ENCODE peak calls at places on chromosome 3, in seven cellular contexts. N is fibroblast of pulmonary artery, I is psoas muscle, O is NCI-H1092, R is OCI-LY7, D is astrocyte of the spinal cord, Z is kidney tubule cell. W is an unnamed sample.

GRCh38 chr3:46663611-46664135 is 29.8 kb downstream of the ALS2CL start:
- DNase-seq in N (peak), I (peak), O (peak), R (peak), D (no peak), Z (peak), W (peak)

GRCh38 chr3:135528638-135529037 is 436.9 kb upstream of the PPP2R3A start:
- DNase-seq in N (no peak), I (no peak), O (no peak), R (no peak), D (no peak), Z (peak), W (no peak)

GRCh38 chr3:17424137-17424536 is 318.3 kb downstream of the TBC1D5 start:
- DNase-seq in N (no peak), I (no peak), O (no peak), R (no peak), D (no peak), Z (no peak), W (no peak)

GRCh38 chr3:134365766-134366065 is 8.5 kb downstream of the AMOTL2 start:
- DNase-seq in N (no peak), I (no peak), O (no peak), R (no peak), D (no peak), Z (no peak), W (no peak)

GRCh38 chr3:101625879-101626278 is 51.1 kb downstream of the ZBTB11 start:
- DNase-seq in N (no peak), I (no peak), O (no peak), R (no peak), D (no peak), Z (no peak), W (no peak)

GRCh38 chr3:102570551-102570950 is 135.7 kb downstream of the ZPLD1 start:
- DNase-seq in N (no peak), I (no peak), O (no peak), R (no peak), D (no peak), Z (no peak), W (no peak)

GRCh38 chr3:192943384-192943783 is 25.7 kb upstream of the MB21D2 start:
- DNase-seq in N (peak), I (no peak), O (no peak), R (no peak), D (no peak), Z (no peak), W (no peak)

GRCh38 chr3:100045696-100046095 is 68.6 kb downstream of the FILIP1L start:
- DNase-seq in N (peak), I (peak), O (no peak), R (no peak), D (peak), Z (peak), W (no peak)

GRCh38 chr3:101898752-101899169 is 49.4 kb downstream of the NFKBIZ start:
- DNase-seq in N (no peak), I (no peak), O (no peak), R (peak), D (no peak), Z (no peak), W (peak)

GRCh38 chr3:13025090-13025489 is 48.1 kb downstream of the IQSEC1 start:
- DNase-seq in N (peak), I (peak), O (no peak), R (no peak), D (peak), Z (peak), W (no peak)

GRCh38 chr3:32448686-32449474 is 53.8 kb downstream of the CMTM6 start:
- DNase-seq in N (no peak), I (no peak), O (no peak), R (no peak), D (no peak), Z (no peak), W (no peak)

GRCh38 chr3:52176951-52177700 is 20.8 kb upstream of the ALAS1 start:
- DNase-seq in N (no peak), I (peak), O (no peak), R (no peak), D (no peak), Z (peak), W (no peak)

GRCh38 chr3:31409866-31410265 is 122.9 kb upstream of the STT3B start:
- DNase-seq in N (no peak), I (no peak), O (no peak), R (no peak), D (no peak), Z (no peak), W (no peak)

GRCh38 chr3:25582242-25582641 is 82.5 kb downstream of the TOP2B start:
- DNase-seq in N (peak), I (no peak), O (no peak), R (no peak), D (peak), Z (peak), W (no peak)

GRCh38 chr3:146817705-146818104 is 212.6 kb upstream of the PLSCR5 start:
- DNase-seq in N (peak), I (no peak), O (no peak), R (no peak), D (peak), Z (peak), W (no peak)

GRCh38 chr3:62169871-62170660 is 203.3 kb downstream of the FEZF2 start:
- DNase-seq in N (peak), I (no peak), O (no peak), R (no peak), D (peak), Z (peak), W (no peak)

GRCh38 chr3:114586119-114586518 is 292.3 kb downstream of the TIGIT start:
- DNase-seq in N (no peak), I (no peak), O (no peak), R (no peak), D (peak), Z (no peak), W (no peak)

GRCh38 chr3:196486263-196486662 is 17.3 kb downstream of the RNF168 start:
- DNase-seq in N (peak), I (no peak), O (no peak), R (no peak), D (no peak), Z (no peak), W (no peak)

GRCh38 chr3:132879651-132880050 is 157.4 kb upstream of the NPHP3 start:
- DNase-seq in N (no peak), I (no peak), O (no peak), R (no peak), D (no peak), Z (no peak), W (no peak)

GRCh38 chr3:18847583-18848197 is 300.6 kb upstream of the KCNH8 start:
- DNase-seq in N (no peak), I (no peak), O (no peak), R (peak), D (no peak), Z (peak), W (peak)

GRCh38 chr3:39744746-39745145 is 64.7 kb upstream of the MYRIP start:
- DNase-seq in N (no peak), I (no peak), O (no peak), R (no peak), D (no peak), Z (no peak), W (no peak)

GRCh38 chr3:95939235-95939824 is 875.1 kb upstream of the EPHA6 start:
- DNase-seq in N (no peak), I (no peak), O (no peak), R (no peak), D (no peak), Z (no peak), W (no peak)

GRCh38 chr3:38479431-38480092 is 16.6 kb upstream of the EXOG start:
- DNase-seq in N (peak), I (peak), O (peak), R (peak), D (peak), Z (peak), W (peak)

GRCh38 chr3:183108002-183108449 is 8.7 kb upstream of the MCCC1 start:
- DNase-seq in N (peak), I (no peak), O (no peak), R (no peak), D (no peak), Z (peak), W (no peak)

GRCh38 chr3:157089455-157090221 is 70.3 kb downstream of the CCNL1 start:
- DNase-seq in N (peak), I (no peak), O (no peak), R (no peak), D (no peak), Z (peak), W (peak)

GRCh38 chr3:81716870-81717509 is 44.5 kb downstream of the GBE1 start:
- DNase-seq in N (peak), I (no peak), O (no peak), R (no peak), D (peak), Z (peak), W (no peak)

GRCh38 chr3:162534431-162534830 is 1037.8 kb downstream of the OTOL1 start:
- DNase-seq in N (no peak), I (no peak), O (no peak), R (no peak), D (no peak), Z (no peak), W (no peak)

GRCh38 chr3:27312044-27312668 is 57.0 kb downstream of the NEK10 start:
- DNase-seq in N (peak), I (no peak), O (no peak), R (peak), D (peak), Z (peak), W (peak)

GRCh38 chr3:11530153-11530721 is 113.5 kb downstream of the VGLL4 start:
- DNase-seq in N (peak), I (no peak), O (no peak), R (no peak), D (peak), Z (peak), W (no peak)

GRCh38 chr3:82475306-82475705 is 713.9 kb upstream of the GBE1 start:
- DNase-seq in N (no peak), I (no peak), O (no peak), R (no peak), D (no peak), Z (peak), W (no peak)

GRCh38 chr3:197811343-197811742 is 20.3 kb downstream of the LRCH3 start:
- DNase-seq in N (peak), I (no peak), O (no peak), R (no peak), D (peak), Z (no peak), W (no peak)

GRCh38 chr3:135267487-135267886 is 472.4 kb downstream of the EPHB1 start:
- DNase-seq in N (no peak), I (no peak), O (no peak), R (no peak), D (no peak), Z (no peak), W (no peak)

GRCh38 chr3:124885466-124886167 is 1.5 kb downstream of the ITGB5 start:
- DNase-seq in N (peak), I (no peak), O (no peak), R (no peak), D (peak), Z (peak), W (no peak)

GRCh38 chr3:194340757-194341400 is 10.2 kb downstream of the CPN2 start:
- DNase-seq in N (no peak), I (no peak), O (no peak), R (no peak), D (no peak), Z (no peak), W (no peak)

GRCh38 chr3:16203031-16203430 is 28.6 kb downstream of the GALNT15 start:
- DNase-seq in N (peak), I (no peak), O (no peak), R (no peak), D (peak), Z (peak), W (no peak)

GRCh38 chr3:151434151-151434890 is 26.5 kb downstream of the IGSF10 start:
- DNase-seq in N (peak), I (no peak), O (no peak), R (no peak), D (peak), Z (peak), W (peak)

GRCh38 chr3:120033594-120033993 is 60.7 kb downstream of the GSK3B start:
- DNase-seq in N (no peak), I (no peak), O (no peak), R (peak), D (no peak), Z (no peak), W (no peak)